ENCODE peak calls at places on chromosomes 11 and 22, in eight cellular contexts. W is effector CD4-positive, alpha-beta T cell; F is stimulated activated CD4-positive, alpha-beta T cell treated with anti-CD3 and anti-CD28 coated beads, Interleukin-2, amount 100 ng/mL, for 4 hours; H is stimulated activated CD8-positive, alpha-beta memory T cell treated with anti-CD3 and anti-CD28 coated beads, Interleukin-2, amount 100 ng/mL, for 1 hour; Z is EH; Q is nephron progenitor cell; B is astrocyte of the hippocampus; N is iPS DF 6.9. A is an unnamed sample.

GRCh38 chr22:38062782-38063181 is 5.6 kb downstream of the PICK1 start:
- DNase-seq in N (no peak), Z (no peak), Q (no peak), W (no peak), B (no peak), H (no peak), F (no peak), A (no peak)

GRCh38 chr11:105838668-105839403 is 183.2 kb downstream of the MSANTD4 start:
- DNase-seq in B (peak; percentile 23), H (no peak), F (no peak), W (no peak), Q (no peak), N (no peak), Z (peak; percentile 16), A (no peak)

GRCh38 chr11:124868322-124869274 is 3.4 kb downstream of the ROBO3 start:
- DNase-seq in F (no peak), Q (no peak), N (no peak), B (no peak), H (no peak), Z (no peak), W (no peak), A (no peak)

GRCh38 chr11:128042290-128042751 is 545.0 kb downstream of the ETS1 start:
- DNase-seq in Z (no peak), N (no peak), W (no peak), F (no peak), B (no peak), H (no peak), Q (peak; percentile 63), A (no peak)

GRCh38 chr11:123302751-123303195 is 107.7 kb upstream of the CLMP start:
- DNase-seq in Q (no peak), Z (peak; percentile 88), N (no peak), F (peak; percentile 17), B (peak; percentile 55), H (no peak), W (no peak), A (peak; percentile 11)

GRCh38 chr11:134532921-134533421 is 120.9 kb upstream of the B3GAT1 start:
- DNase-seq in Q (no peak), W (no peak), B (no peak), H (no peak), N (no peak), F (no peak), Z (no peak), A (no peak)

GRCh38 chr11:35949242-35949641 is 5.4 kb downstream of the LDLRAD3 start:
- DNase-seq in Q (no peak), W (no peak), F (no peak), H (no peak), N (no peak), Z (no peak), B (no peak), A (no peak)

GRCh38 chr22:29727248-29727551 is 7.4 kb downstream of the CABP7 start:
- DNase-seq in Q (peak; percentile 77), Z (peak; percentile 39), N (no peak), W (no peak), H (no peak), F (no peak), B (peak; percentile 67), A (no peak)

GRCh38 chr22:31630331-31631329 is 31.4 kb downstream of the PISD start:
- DNase-seq in Z (peak; percentile 85), Q (peak; percentile 88), N (no peak), W (peak; percentile 84), F (peak; percentile 84), B (peak; percentile 87), H (peak; percentile 78), A (peak; percentile 85)

GRCh38 chr22:42282252-42282942 is 11.9 kb upstream of the TCF20 start:
- DNase-seq in W (no peak), N (no peak), Z (no peak), F (no peak), Q (peak; percentile 47), B (no peak), H (no peak), A (no peak)

GRCh38 chr11:109303342-109303741 is 118.6 kb upstream of the C11orf87 start:
- DNase-seq in Q (no peak), Z (no peak), H (no peak), W (no peak), B (no peak), F (no peak), N (no peak), A (no peak)

GRCh38 chr11:118068206-118068944 is 8.5 kb upstream of the TMPRSS4 start:
- DNase-seq in F (no peak), W (no peak), Q (peak; percentile 47), Z (no peak), N (no peak), B (no peak), H (no peak), A (no peak)

GRCh38 chr11:75103380-75104026 is 6.8 kb upstream of the OR2AT4 start:
- DNase-seq in F (no peak), Q (no peak), Z (peak; percentile 78), B (peak; percentile 7), N (no peak), W (no peak), H (no peak), A (no peak)

GRCh38 chr11:10747733-10748132 is 3.3 kb upstream of the CTR9 start:
- DNase-seq in W (no peak), Z (no peak), F (no peak), B (no peak), Q (no peak), N (no peak), H (no peak), A (no peak)